ENCODE peak calls at places on chromosomes 3 and 15, in five cellular contexts. H is ovary, B is suprapubic skin, U is H9, S is WERI-Rb-1. C is an unnamed sample.

GRCh38 chr3:28739647-28740046 is 391.0 kb upstream of the AZI2 start:
- DNase-seq in H (no peak), B (no peak), U (no peak), S (no peak), C (no peak)

GRCh38 chr15:70575251-70576227 is 187.8 kb downstream of the UACA start:
- DNase-seq in H (no peak), B (peak; percentile 11), U (no peak), S (no peak), C (no peak)

GRCh38 chr3:157096328-157096727 is 63.6 kb downstream of the CCNL1 start:
- DNase-seq in H (no peak), B (no peak), U (no peak), S (no peak), C (no peak)

GRCh38 chr15:90594297-90594696 is 64.6 kb downstream of the CRTC3 start:
- DNase-seq in H (no peak), B (peak; percentile 88), U (no peak), S (no peak), C (peak; percentile 83)

GRCh38 chr15:64923546-64923945 is 11.8 kb downstream of the ANKDD1A start:
- DNase-seq in H (no peak), B (no peak), U (no peak), S (no peak), C (no peak)

GRCh38 chr15:84876269-84876668 is 8.2 kb upstream of the SLC28A1 start:
- DNase-seq in H (no peak), B (no peak), U (no peak), S (no peak), C (no peak)

GRCh38 chr3:78974181-78974770 is 793.5 kb downstream of the ROBO1 start:
- DNase-seq in H (no peak), B (no peak), U (no peak), S (no peak), C (no peak)

GRCh38 chr3:130773371-130773770 is 26.7 kb upstream of the PIK3R4 start:
- DNase-seq in H (no peak), B (no peak), U (no peak), S (no peak), C (no peak)

GRCh38 chr3:100022506-100022905 is 91.8 kb downstream of the FILIP1L start:
- DNase-seq in H (no peak), B (no peak), U (no peak), S (no peak), C (no peak)

GRCh38 chr3:170908235-170909116 is at the start of gene EIF5A2:
- DNase-seq in H (peak; percentile 97), B (peak; percentile 98), U (peak; percentile 95), S (peak; percentile 95), C (peak; percentile 98)
- H3K27ac ChIP-seq in H (no peak within 1 kb of the TSS), B (peak within 1 kb of the TSS; percentile 57), U (no peak within 1 kb of the TSS), S (peak within 1 kb of the TSS; percentile 49), C (peak within 1 kb of the TSS; percentile 61)

DNA sequence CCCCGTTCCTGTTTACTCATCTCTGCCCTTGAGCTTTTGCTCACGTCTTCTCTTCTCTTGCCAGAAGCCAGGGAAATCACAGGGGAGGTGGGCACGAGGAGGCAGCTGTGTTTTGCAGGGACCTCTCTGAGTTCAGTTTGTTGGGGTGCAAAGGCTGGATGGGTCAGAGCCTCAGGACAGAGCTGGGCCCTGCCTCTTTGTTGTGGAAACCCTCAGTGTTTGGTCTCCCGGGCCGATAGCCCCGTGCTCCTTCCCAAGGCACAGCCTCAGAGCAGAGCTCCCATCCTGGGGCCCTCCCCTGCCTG is 41.0 kb downstream of the BDH1 start:
- DNase-seq in H (no peak), B (no peak), U (no peak), S (no peak), C (no peak)
- H3K27ac ChIP-seq in H (no peak overlapping the region), B (peak overlapping the region; percentile 16), U (no peak overlapping the region), S (no peak overlapping the region), C (no peak overlapping the region)

GRCh38 chr15:58523634-58524033 is 91.8 kb downstream of the LIPC start:
- DNase-seq in H (peak; percentile 48), B (no peak), U (no peak), S (no peak), C (no peak)
- H3K27ac ChIP-seq in H (no peak overlapping the region), B (no peak overlapping the region), U (no peak overlapping the region), S (no peak overlapping the region), C (peak overlapping the region; percentile 44)

GRCh38 chr3:50089603-50089945 is 855 bp downstream of the RBM5 start:
- DNase-seq in H (no peak), B (no peak), U (no peak), S (peak; percentile 28), C (no peak)
- H3K27ac ChIP-seq in H (peak overlapping the region; percentile 94), B (peak overlapping the region; percentile 96), U (no peak overlapping the region), S (peak overlapping the region; percentile 98), C (peak overlapping the region; percentile 16)

GRCh38 chr3:189927975-189928895 is 192.5 kb downstream of the P3H2 start:
- DNase-seq in H (no peak), B (no peak), U (no peak), S (no peak), C (no peak)
- H3K27ac ChIP-seq in H (no peak overlapping the region), B (peak overlapping the region; percentile 27), U (no peak overlapping the region), S (no peak overlapping the region), C (no peak overlapping the region)

GRCh38 chr3:54191997-54192396 is 69.6 kb downstream of the CACNA2D3 start:
- DNase-seq in H (no peak), B (no peak), U (no peak), S (no peak), C (no peak)
- H3K27ac ChIP-seq in H (no peak overlapping the region), B (no peak overlapping the region), U (no peak overlapping the region), S (no peak overlapping the region), C (no peak overlapping the region)

DNA sequence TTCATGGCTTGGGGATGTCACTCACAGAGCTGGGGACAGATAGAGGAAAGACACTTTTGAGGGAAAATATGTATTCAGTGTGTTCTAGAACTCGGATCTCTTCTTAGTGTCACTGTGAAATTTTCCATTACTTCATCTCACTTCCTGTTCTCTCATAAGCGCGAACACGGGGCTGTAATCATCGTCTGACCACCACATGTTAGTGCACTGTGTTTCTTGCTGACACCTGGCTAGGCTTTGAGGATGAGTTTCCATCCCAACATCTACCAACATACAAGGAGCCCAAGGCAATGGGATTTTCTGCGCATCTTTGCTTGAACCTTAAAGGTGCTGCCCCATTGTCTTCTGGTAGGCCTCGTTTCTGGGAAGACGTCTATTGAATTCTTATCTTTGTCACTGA is 84.0 kb downstream of the LIPC start:
- DNase-seq in H (no peak), B (no peak), U (no peak), S (no peak), C (no peak)
- H3K27ac ChIP-seq in H (no peak overlapping the region), B (no peak overlapping the region), U (no peak overlapping the region), S (no peak overlapping the region), C (no peak overlapping the region)

GRCh38 chr15:35751421-35752133 is 205.6 kb upstream of the DPH6 start:
- DNase-seq in H (peak; percentile 79), B (peak; percentile 73), U (peak; percentile 77), S (peak; percentile 72), C (peak; percentile 86)
- H3K27ac ChIP-seq in H (no peak overlapping the region), B (no peak overlapping the region), U (no peak overlapping the region), S (no peak overlapping the region), C (no peak overlapping the region)

GRCh38 chr3:61789861-61790260 is 228.5 kb downstream of the PTPRG start:
- DNase-seq in H (no peak), B (no peak), U (no peak), S (no peak), C (no peak)
- H3K27ac ChIP-seq in H (no peak overlapping the region), B (no peak overlapping the region), U (no peak overlapping the region), S (no peak overlapping the region), C (no peak overlapping the region)

C was measured in right cardiac atrium.